ENCODE peak calls at places on chromosomes 16 and 17, in eight cellular contexts. I is heart left ventricle, K is B cell, J is AG10803, S is colonic mucosa, X is GM13976, Y is A549, T is AG09309. G is an unnamed sample.
A peak's percentile ranks its signal among the peaks of the same experiment; 100 is the strongest.

GRCh38 chr16:25271421-25271820 is 13.8 kb upstream of the ZKSCAN2 start:
- DNase-seq in K (no peak), S (no peak), J (no peak), T (no peak), I (no peak), Y (no peak), X (no peak), G (no peak)

GRCh38 chr16:50202926-50203624 is 50.0 kb downstream of the TENT4B start:
- DNase-seq in K (no peak), S (peak; percentile 57), I (no peak), J (peak; percentile 98), X (no peak), Y (peak; percentile 76), T (peak; percentile 97), G (no peak)

GRCh38 chr16:29899516-29900101 is at the start of gene SEZ6L2:
- DNase-seq in Y (peak; percentile 89), S (peak; percentile 89), T (peak; percentile 52), J (peak; percentile 84), I (no peak), K (no peak), X (no peak), G (peak; percentile 73)

GRCh38 chr17:19579192-19579668 is 45.6 kb downstream of the SLC47A1 start:
- DNase-seq in J (no peak), X (no peak), S (no peak), T (no peak), K (no peak), Y (no peak), I (no peak), G (no peak)

GRCh38 chr16:55898592-55898991 is 23.4 kb upstream of the CES5A start:
- DNase-seq in J (no peak), X (no peak), I (no peak), S (no peak), T (no peak), Y (no peak), K (no peak), G (no peak)

GRCh38 chr17:75814900-75815373 is 29.3 kb downstream of the UNC13D start:
- DNase-seq in X (no peak), S (no peak), T (peak; percentile 23), J (peak; percentile 44), Y (no peak), I (peak; percentile 40), K (no peak), G (no peak)

GRCh38 chr17:7018331-7018964 is 4.4 kb upstream of the BCL6B start:
- DNase-seq in T (no peak), J (peak; percentile 60), K (no peak), S (peak; percentile 29), Y (no peak), I (peak; percentile 81), X (no peak), G (no peak)

GRCh38 chr16:85536073-85536410 is 77.1 kb upstream of the GSE1 start:
- DNase-seq in Y (no peak), T (no peak), K (no peak), X (no peak), I (no peak), S (no peak), J (peak; percentile 25), G (no peak)

GRCh38 chr17:57715981-57716380 is 29.1 kb downstream of the CCDC182 start:
- DNase-seq in S (no peak), K (no peak), I (no peak), J (no peak), T (no peak), Y (no peak), X (no peak), G (no peak)

GRCh38 chr17:77745702-77746101 is 212.8 kb upstream of the TNRC6C start:
- DNase-seq in S (no peak), J (no peak), T (no peak), Y (no peak), I (no peak), K (no peak), X (no peak), G (no peak)

GRCh38 chr17:77746391-77746790 is 212.1 kb upstream of the TNRC6C start:
- DNase-seq in S (no peak), K (no peak), X (no peak), Y (no peak), I (no peak), T (no peak), J (no peak), G (no peak)

GRCh38 chr17:77748436-77748835 is 210.1 kb upstream of the TNRC6C start:
- DNase-seq in T (no peak), J (no peak), X (no peak), S (no peak), K (no peak), Y (no peak), I (no peak), G (no peak)

GRCh38 chr17:77749316-77749715 is 209.2 kb upstream of the TNRC6C start:
- DNase-seq in X (no peak), S (no peak), Y (no peak), T (no peak), K (no peak), J (no peak), I (no peak), G (no peak)

DNA sequence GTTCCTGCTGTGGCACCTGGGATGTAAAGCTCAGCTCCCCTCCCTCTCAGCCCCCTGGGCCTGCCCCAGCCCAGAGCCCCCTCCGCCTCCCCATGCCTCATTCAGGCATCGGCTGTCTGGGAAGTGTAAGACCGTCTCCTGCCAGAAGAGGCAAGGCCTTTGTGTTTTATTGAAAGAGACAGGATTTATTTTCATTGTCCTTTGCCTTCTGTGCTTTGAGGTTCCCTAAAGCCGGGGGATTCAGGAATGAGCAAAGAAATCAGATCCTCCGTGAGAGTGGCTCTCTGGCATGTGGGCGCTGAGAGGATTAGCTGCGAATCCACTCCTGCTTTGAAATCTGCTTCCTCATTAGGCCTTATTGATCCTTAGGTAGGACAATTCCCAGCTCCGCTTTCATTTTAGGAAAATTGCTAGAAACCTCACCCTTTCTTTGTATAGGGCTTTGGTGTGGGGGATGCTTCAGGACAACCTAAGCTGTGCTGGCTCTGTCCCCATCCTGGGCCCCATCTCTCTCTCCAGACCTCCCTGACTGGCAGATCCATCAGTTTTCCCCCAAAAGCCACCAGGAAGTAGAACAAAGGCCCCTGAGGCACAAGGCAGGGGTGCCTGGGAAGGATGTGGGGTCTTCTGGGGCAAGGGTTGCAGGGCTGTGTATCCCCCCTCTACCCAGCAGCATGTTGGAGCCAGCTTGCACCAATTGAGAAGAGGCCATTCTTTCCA is 211.4 kb upstream of the TNRC6C start:
- DNase-seq in Y (no peak), T (no peak), X (no peak), K (no peak), S (no peak), J (no peak), I (no peak), G (no peak)
- TF ChIP-seq CTCF in Y (no peak), T (no peak), X (no peak), K (no peak), S (no peak), J (no peak), I (no peak), G (no peak)

GRCh38 chr17:980406-981291 is 1.1 kb upstream of the NXN start:
- DNase-seq in Y (peak; percentile 77), J (peak; percentile 80), K (peak; percentile 83), I (peak; percentile 79), X (peak; percentile 83), S (peak; percentile 82), T (no peak), G (peak; percentile 84)

GRCh38 chr17:979211-979538 is 401 bp downstream of the NXN start:
- DNase-seq in J (no peak), Y (peak; percentile 58), K (no peak), X (no peak), S (no peak), I (no peak), T (no peak), G (no peak)

GRCh38 chr17:981292-981658 is 1.7 kb upstream of the NXN start:
- DNase-seq in K (no peak), Y (no peak), J (no peak), T (no peak), I (no peak), X (no peak), S (no peak), G (no peak)

GRCh38 chr17:978110-979093 is 1.2 kb downstream of the NXN start:
- DNase-seq in I (peak; percentile 74), K (no peak), S (no peak), Y (no peak), J (peak; percentile 42), X (no peak), T (no peak), G (no peak)

GRCh38 chr17:979539-980405 is at the start of gene NXN:
- DNase-seq in K (peak; percentile 89), J (peak; percentile 65), S (peak; percentile 89), I (peak; percentile 96), X (peak; percentile 98), Y (peak; percentile 65), T (no peak), G (peak; percentile 86)
- TF ChIP-seq CTCF in K (no peak), J (peak; percentile 27), S (no peak), I (peak; percentile 44), X (peak; percentile 17), Y (peak; percentile 48), T (peak; percentile 24), G (no peak)

DNA sequence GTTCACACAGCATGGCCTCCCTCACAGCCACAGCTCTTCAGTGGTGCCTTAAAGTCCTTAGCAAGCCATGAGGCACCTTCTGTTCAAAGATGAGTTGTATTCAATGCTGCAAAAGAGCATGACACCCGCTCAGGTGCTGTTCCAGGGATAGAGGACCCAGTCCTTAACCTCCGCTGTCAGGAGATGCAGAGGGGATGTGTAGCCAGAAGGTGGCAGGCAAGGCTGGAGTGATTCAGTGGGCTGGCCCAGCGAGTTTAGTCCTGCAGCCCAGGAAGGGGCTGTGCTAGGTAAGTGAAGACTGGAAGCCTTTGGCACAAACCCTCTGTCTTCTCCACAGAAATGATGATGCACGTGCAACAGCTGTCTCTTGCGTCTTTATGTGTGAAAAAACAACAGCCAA is 25.0 kb upstream of the ADAM11 start:
- DNase-seq in K (no peak), I (no peak), S (no peak), Y (peak; percentile 45), X (no peak), J (no peak), T (no peak), G (no peak)
- TF ChIP-seq CTCF in K (no peak), I (peak; percentile 46), S (no peak), Y (peak; percentile 31), X (no peak), J (no peak), T (peak; percentile 21), G (no peak)

DNA sequence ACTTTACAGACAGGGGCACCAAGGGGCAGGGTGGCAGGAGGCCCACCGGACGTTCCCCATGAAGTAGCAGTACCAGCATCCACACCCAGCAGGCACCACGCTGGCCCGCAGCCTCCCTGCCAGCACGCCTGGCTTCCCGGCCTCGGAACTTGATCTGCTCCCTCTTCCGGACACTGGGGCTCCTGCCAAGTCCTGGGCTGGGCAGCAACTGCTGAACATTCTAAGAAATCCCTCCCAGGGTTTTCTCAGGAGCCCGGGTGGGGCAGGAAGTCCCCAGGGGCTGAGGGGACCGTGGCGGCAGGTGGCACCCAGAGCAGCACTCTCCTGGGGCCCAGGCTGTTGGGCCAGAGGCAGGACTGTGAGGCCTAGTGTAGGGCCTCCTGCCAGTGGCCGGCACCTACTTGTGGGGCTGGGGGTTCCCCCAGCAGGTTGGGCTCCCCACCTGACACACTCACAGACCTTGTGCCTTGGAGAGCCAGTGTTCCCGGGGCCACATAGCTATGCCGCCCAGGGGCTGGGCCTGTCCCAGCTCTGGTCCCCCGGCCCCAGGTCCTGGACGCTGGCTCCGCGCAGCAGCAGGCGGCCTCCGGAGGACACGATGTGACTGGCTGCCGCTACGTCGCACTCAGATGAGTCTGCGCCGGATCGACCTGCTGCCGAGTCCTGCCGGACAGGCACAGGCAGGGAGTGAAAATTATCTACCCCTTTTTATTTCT is 86.2 kb upstream of the CBX4 start:
- DNase-seq in K (no peak), J (peak; percentile 31), I (no peak), T (no peak), Y (peak; percentile 72), S (peak; percentile 86), X (no peak), G (no peak)
- TF ChIP-seq CTCF in K (no peak), J (peak; percentile 1), I (peak; percentile 31), T (peak; percentile 16), Y (no peak), S (no peak), X (no peak), G (no peak)

G was measured in activated CD8-positive, alpha-beta T cell treated with anti-CD3 and anti-CD28 coated beads for 36 hours.